ENCODE peak calls at places on chromosomes 13 and 19, in four cellular contexts. F is AG04450, W is AG10803, K is osteoblast. E is an unnamed sample.

GRCh38 chr13:78160793-78161192 is 242.2 kb upstream of the EDNRB start:
- DNase-seq in K (no peak), F (peak; percentile 61), W (peak; percentile 76), E (no peak)

GRCh38 chr13:109785141-109785891 is 1.1 kb downstream of the IRS2 start:
- DNase-seq in F (no peak), K (peak; percentile 87), W (peak; percentile 65), E (peak; percentile 61)

GRCh38 chr13:35598790-35599369 is 122.4 kb upstream of the MAB21L1 start:
- DNase-seq in W (no peak), K (no peak), F (no peak), E (no peak)

GRCh38 chr19:48961051-48961649 is 4.0 kb upstream of the FTL start:
- DNase-seq in F (no peak), K (peak; percentile 61), W (no peak), E (peak; percentile 44)

GRCh38 chr13:70623260-70623659 is 515.0 kb upstream of the KLHL1 start:
- DNase-seq in F (no peak), W (peak; percentile 0), K (peak; percentile 34), E (no peak)

GRCh38 chr19:4391701-4392543 is 8.4 kb downstream of the SH3GL1 start:
- DNase-seq in K (peak; percentile 95), F (no peak), W (peak; percentile 72), E (peak; percentile 48)

GRCh38 chr13:87661471-87661870 is 9.7 kb upstream of the SLITRK5 start:
- DNase-seq in W (no peak), F (no peak), K (no peak), E (no peak)

GRCh38 chr13:45162821-45163220 is 38.0 kb downstream of the KCTD4 start:
- DNase-seq in K (peak; percentile 84), W (peak; percentile 88), F (peak; percentile 74), E (no peak)

GRCh38 chr19:47741544-47742125 is 3.7 kb upstream of the NOP53 start:
- DNase-seq in F (no peak), W (no peak), K (peak; percentile 59), E (peak; percentile 48)

GRCh38 chr19:48510421-48511268 is 990 bp downstream of the LMTK3 start:
- DNase-seq in W (no peak), F (no peak), K (peak; percentile 88), E (peak; percentile 85)

GRCh38 chr13:41505209-41505835 is 48.0 kb downstream of the RGCC start:
- DNase-seq in F (peak; percentile 91), W (peak; percentile 95), K (peak; percentile 89), E (no peak)

GRCh38 chr19:18408053-18408476 is 10.6 kb upstream of the LRRC25 start:
- DNase-seq in W (no peak), F (no peak), K (peak; percentile 67), E (peak; percentile 83)

GRCh38 chr13:59452189-59452588 is 711.5 kb downstream of the DIAPH3 start:
- DNase-seq in K (no peak), W (no peak), F (no peak), E (no peak)

GRCh38 chr19:16200776-16201391 is 3.2 kb downstream of the AP1M1 start:
- DNase-seq in K (peak; percentile 59), W (no peak), F (no peak), E (peak; percentile 22)

GRCh38 chr19:16203256-16204004 is 5.7 kb downstream of the AP1M1 start:
- DNase-seq in K (peak; percentile 32), W (no peak), F (no peak), E (peak; percentile 25)

GRCh38 chr19:16200038-16200775 is 2.5 kb downstream of the AP1M1 start:
- DNase-seq in W (peak; percentile 78), F (no peak), K (peak; percentile 86), E (peak; percentile 35)

GRCh38 chr19:16204005-16204294 is 6.2 kb downstream of the AP1M1 start:
- DNase-seq in W (no peak), K (no peak), F (no peak), E (peak; percentile 25)

GRCh38 chr19:16202320-16203255 is 4.9 kb downstream of the AP1M1 start:
- DNase-seq in W (peak; percentile 75), K (peak; percentile 93), F (no peak), E (no peak)
- H3K4me3 ChIP-seq in W (no peak overlapping the region), K (no peak overlapping the region), F (no peak overlapping the region), E (no peak overlapping the region)

GRCh38 chr19:14363203-14364097 is 17.8 kb upstream of the ADGRE5 start:
- DNase-seq in W (peak; percentile 77), F (no peak), K (peak; percentile 92), E (peak; percentile 87)
- H3K4me3 ChIP-seq in W (peak overlapping the region; percentile 43), F (peak overlapping the region; percentile 41), K (peak overlapping the region; percentile 58), E (peak overlapping the region; percentile 41)

DNA sequence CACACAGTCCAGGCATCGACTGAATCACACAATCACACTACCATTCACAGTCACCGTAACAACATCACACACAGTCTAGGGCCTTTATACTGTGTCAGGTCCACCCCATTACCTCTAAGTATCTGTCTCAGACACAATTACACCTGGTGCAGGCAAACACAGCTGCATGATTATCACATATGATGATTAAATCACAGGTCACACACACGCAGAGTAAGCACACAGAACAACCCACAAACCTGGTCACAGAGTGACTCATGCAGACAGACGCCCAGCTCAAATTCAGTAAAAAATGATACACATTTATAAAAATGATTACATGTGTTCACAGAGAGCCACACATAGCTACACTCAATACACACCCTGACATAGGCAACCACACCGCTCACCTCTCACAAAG is 1.2 kb upstream of the ZSCAN22 start:
- DNase-seq in W (no peak), K (no peak), F (no peak), E (no peak)
- H3K4me3 ChIP-seq in W (peak overlapping the region; percentile 96), K (peak overlapping the region; percentile 91), F (peak overlapping the region; percentile 96), E (no peak overlapping the region)

GRCh38 chr19:11251650-11252314 is 10.5 kb downstream of the DOCK6 start:
- DNase-seq in F (no peak), K (peak; percentile 76), W (no peak), E (no peak)

GRCh38 chr19:11257827-11258380 is 4.4 kb downstream of the DOCK6 start:
- DNase-seq in K (peak; percentile 42), F (no peak), W (no peak), E (no peak)

GRCh38 chr19:11252665-11253355 is 9.5 kb downstream of the DOCK6 start:
- DNase-seq in K (peak; percentile 65), W (no peak), F (no peak), E (no peak)

GRCh38 chr19:11254662-11255061 is 7.7 kb downstream of the DOCK6 start:
- DNase-seq in W (no peak), K (peak; percentile 59), F (no peak), E (no peak)

GRCh38 chr19:11256189-11256588 is 6.1 kb downstream of the DOCK6 start:
- DNase-seq in F (no peak), K (peak; percentile 70), W (peak; percentile 20), E (no peak)
- H3K4me3 ChIP-seq in F (no peak overlapping the region), K (no peak overlapping the region), W (no peak overlapping the region), E (no peak overlapping the region)